ENCODE peak calls at places on chromosomes 13 and 19, in nine cellular contexts. W is endothelial cell; P is choroid plexus epithelial cell; G is hepatocyte; A is fibroblast of mammary gland; K is heart left ventricle; J is A549; H is CD4-positive, alpha-beta T cell; N is nephron progenitor cell. X is an unnamed sample.

GRCh38 chr13:21986602-21987001 is 315.7 kb downstream of the FGF9 start:
- DNase-seq in N (no peak), H (no peak), W (no peak), P (no peak), J (no peak), K (peak; percentile 29), A (no peak), G (peak; percentile 22), X (peak; percentile 75)

GRCh38 chr19:33430674-33431277 is 57.3 kb downstream of the CEBPG start:
- DNase-seq in W (peak; percentile 83), G (peak; percentile 72), P (peak; percentile 79), N (peak; percentile 84), K (peak; percentile 54), H (peak; percentile 46), A (peak; percentile 63), J (peak; percentile 93), X (peak; percentile 59)

GRCh38 chr19:963401-964022 is 20.6 kb upstream of the WDR18 start:
- DNase-seq in J (no peak), G (no peak), K (no peak), A (no peak), P (no peak), W (no peak), H (no peak), N (no peak), X (no peak)

GRCh38 chr19:35328851-35329285 is at the start of gene CD22:
- DNase-seq in H (no peak), P (no peak), J (no peak), W (no peak), K (no peak), A (no peak), G (no peak), N (no peak), X (no peak)

GRCh38 chr19:5018224-5019015 is 49.5 kb downstream of the KDM4B start:
- DNase-seq in H (no peak), K (no peak), A (peak; percentile 68), J (no peak), P (peak; percentile 80), W (no peak), G (no peak), N (no peak), X (no peak)

GRCh38 chr19:40315812-40316475 is 30.8 kb upstream of the AKT2 start:
- DNase-seq in J (no peak), G (no peak), W (no peak), N (no peak), A (no peak), K (no peak), P (no peak), H (no peak), X (no peak)

GRCh38 chr13:32039056-32039455 is 7.5 kb downstream of the FRY start:
- DNase-seq in H (no peak), P (no peak), J (no peak), N (no peak), W (no peak), A (no peak), K (no peak), G (no peak), X (no peak)

GRCh38 chr13:90800082-90800746 is 547.3 kb upstream of the MIR17HG start:
- DNase-seq in W (no peak), J (no peak), N (no peak), P (peak; percentile 22), K (peak; percentile 56), A (no peak), G (peak; percentile 10), H (no peak), X (peak; percentile 77)

GRCh38 chr19:52336976-52337375 is 933 bp downstream of the ZNF610 start:
- DNase-seq in K (no peak), J (no peak), N (peak; percentile 16), G (peak; percentile 26), P (peak; percentile 25), W (peak; percentile 4), H (no peak), A (peak; percentile 9), X (no peak)

GRCh38 chr19:55488986-55489710 is 912 bp downstream of the SSC5D start:
- DNase-seq in G (no peak), W (no peak), P (no peak), J (no peak), H (no peak), K (no peak), A (peak; percentile 30), N (no peak), X (no peak)

DNA sequence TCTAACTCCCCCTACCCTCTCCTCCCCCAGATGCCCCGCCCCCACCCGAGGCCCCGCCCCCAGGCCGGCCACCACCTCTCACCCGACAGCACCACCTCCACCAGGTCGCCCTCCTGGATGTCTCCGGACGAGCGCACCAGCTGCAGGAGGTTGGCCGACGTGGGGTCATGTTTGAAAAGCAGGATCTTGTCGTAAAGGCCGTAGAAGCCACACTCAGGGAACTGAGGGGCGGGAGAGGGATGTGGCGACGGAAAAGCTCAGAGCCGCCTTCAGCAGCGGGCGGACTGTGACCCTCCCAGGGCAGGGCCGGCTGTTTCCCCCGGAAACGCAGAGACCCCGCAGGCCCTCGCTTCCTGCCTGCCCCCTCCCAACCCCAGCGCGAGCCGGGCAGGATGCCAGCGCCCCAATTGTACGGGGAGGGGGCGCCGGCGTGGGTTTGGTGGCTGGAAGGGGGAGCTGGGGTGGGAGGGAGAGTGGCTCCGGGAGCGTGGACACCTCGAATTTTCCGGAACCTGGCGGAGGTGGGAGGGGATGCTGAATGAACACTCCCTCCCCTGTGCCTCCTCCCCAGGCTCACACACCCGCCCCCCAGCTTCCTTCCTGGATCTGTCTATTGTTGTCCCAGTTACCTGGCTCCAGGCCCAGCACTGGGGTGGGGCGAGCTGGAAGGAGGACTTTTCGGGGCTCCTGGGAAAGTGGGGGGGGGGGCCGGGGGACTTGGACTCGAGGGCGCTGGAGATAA is 3.0 kb downstream of the PRKD2 start:
- DNase-seq in A (peak; percentile 70), J (peak; percentile 99), N (peak; percentile 65), P (peak; percentile 85), G (peak; percentile 92), K (peak; percentile 96), W (peak; percentile 83), H (peak; percentile 81), X (peak; percentile 91)
- TF ChIP-seq CTCF in A (no peak), J (no peak), N (no peak), P (no peak), G (no peak), K (no peak), W (no peak), H (no peak), X (no peak)

GRCh38 chr19:18503971-18504885 is 17.6 kb downstream of the ELL start:
- DNase-seq in P (no peak), N (no peak), W (no peak), K (no peak), J (no peak), H (no peak), A (no peak), G (peak; percentile 86), X (no peak)
- TF ChIP-seq CTCF in P (no peak), N (no peak), W (no peak), K (no peak), J (no peak), H (no peak), A (no peak), G (no peak), X (no peak)

DNA sequence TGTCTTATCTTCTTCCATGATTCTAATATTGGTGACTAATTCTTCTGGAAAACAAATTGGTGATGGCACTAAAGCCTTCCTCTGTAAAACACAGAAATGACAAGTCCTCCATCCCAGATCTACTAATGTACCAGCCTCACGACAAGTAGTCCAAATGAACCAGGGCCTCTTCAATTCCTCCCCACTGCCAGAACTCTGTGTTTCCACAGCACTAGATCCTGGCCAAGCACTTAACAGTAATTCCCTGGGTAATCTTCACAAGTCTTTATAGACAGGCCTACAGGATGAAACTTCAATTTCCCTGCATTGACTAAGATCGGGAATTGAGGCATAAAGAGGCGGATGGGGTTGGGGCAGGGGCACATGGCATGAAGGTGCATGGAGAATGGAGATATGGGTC is 52.7 kb downstream of the SIAH3 start:
- DNase-seq in J (no peak), K (no peak), N (no peak), P (no peak), G (no peak), H (no peak), A (no peak), W (no peak), X (no peak)
- TF ChIP-seq CTCF in J (no peak), K (no peak), N (no peak), P (no peak), G (no peak), H (no peak), A (no peak), W (no peak), X (no peak)

GRCh38 chr19:27754700-27755099 is 1458.3 kb downstream of the UQCRFS1 start:
- DNase-seq in P (no peak), K (no peak), A (no peak), H (no peak), N (no peak), G (no peak), W (no peak), J (no peak), X (no peak)

GRCh38 chr19:27748551-27749152 is 1464.3 kb downstream of the UQCRFS1 start:
- DNase-seq in G (no peak), A (peak; percentile 12), K (no peak), W (no peak), J (no peak), N (no peak), H (no peak), P (peak; percentile 11), X (no peak)

GRCh38 chr19:27750697-27751391 is 1462.1 kb downstream of the UQCRFS1 start:
- DNase-seq in H (no peak), K (no peak), N (no peak), A (no peak), P (no peak), G (no peak), W (no peak), J (no peak), X (no peak)

GRCh38 chr19:27753622-27754021 is 1459.3 kb downstream of the UQCRFS1 start:
- DNase-seq in J (no peak), W (no peak), N (no peak), P (no peak), G (no peak), H (no peak), K (no peak), A (no peak), X (no peak)

DNA sequence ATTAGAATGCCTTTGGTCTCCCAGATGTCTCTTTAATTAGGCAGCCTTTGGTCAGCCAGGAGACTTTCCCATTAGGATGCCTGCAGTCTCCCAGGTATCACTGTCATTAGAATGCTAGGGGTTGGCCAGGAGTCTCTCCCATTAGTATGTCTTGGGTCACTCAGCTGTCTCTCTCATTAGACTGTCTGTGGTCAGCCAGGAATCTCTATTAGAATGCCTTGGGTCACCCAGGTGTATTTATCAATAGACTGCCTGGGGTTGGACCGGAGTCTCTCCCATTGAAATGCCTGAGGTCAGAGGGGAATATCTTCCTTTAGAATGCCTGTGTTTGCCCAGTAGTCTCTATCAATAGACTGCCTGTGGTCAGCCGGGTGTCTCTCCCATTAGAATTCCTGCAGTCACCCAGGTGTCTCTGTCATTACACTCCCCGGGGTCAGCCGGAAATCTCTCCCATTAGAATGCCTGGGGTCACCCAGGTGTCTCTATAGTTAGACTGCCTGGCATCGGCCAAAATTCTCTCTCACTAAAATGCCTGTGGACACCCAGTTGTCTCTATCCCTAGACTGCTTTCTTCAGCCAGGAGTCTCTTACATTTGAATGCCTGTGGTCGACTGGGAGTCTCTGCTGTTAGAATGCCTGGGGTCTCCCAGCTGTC is 1460.3 kb downstream of the UQCRFS1 start:
- DNase-seq in A (no peak), G (no peak), K (no peak), J (no peak), W (no peak), P (no peak), H (no peak), N (no peak), X (no peak)
- TF ChIP-seq CTCF in A (no peak), G (no peak), K (no peak), J (no peak), W (no peak), P (no peak), H (no peak), N (no peak), X (no peak)